ENCODE peak calls at places on chromosomes 2 and 18, in four cellular contexts. L is mammary epithelial cell, R is fibroblast of lung, E is PC-3. D is an unnamed sample.

GRCh38 chr18:80185545-80185944 is 61.8 kb downstream of the PARD6G start:
- DNase-seq in L (no peak), R (no peak), E (no peak), D (no peak)

GRCh38 chr2:112010751-112011150 is 44.3 kb upstream of the TMEM87B start:
- DNase-seq in L (no peak), R (no peak), E (peak), D (no peak)

GRCh38 chr18:41517142-41517541 is 437.9 kb upstream of the PIK3C3 start:
- DNase-seq in L (no peak), R (no peak), E (no peak), D (no peak)

GRCh38 chr18:76827205-76827885 is 5.0 kb downstream of the ZNF236 start:
- DNase-seq in L (no peak), R (peak), E (no peak), D (no peak)

GRCh38 chr2:171957061-171957460 is 34.8 kb downstream of the HAT1 start:
- DNase-seq in L (peak), R (no peak), E (peak), D (no peak)

GRCh38 chr2:129771606-129772598 is 207.6 kb upstream of the RAB6C start:
- DNase-seq in L (no peak), R (no peak), E (no peak), D (no peak)

GRCh38 chr2:27724905-27725693 is 46.4 kb upstream of the MRPL33 start:
- DNase-seq in L (no peak), R (peak), E (no peak), D (peak)

GRCh38 chr2:43227830-43228280 is 1.4 kb upstream of the ZFP36L2 start:
- DNase-seq in L (no peak), R (no peak), E (peak), D (no peak)

GRCh38 chr2:150204449-150204848 is 283.0 kb downstream of the RND3 start:
- DNase-seq in L (peak), R (peak), E (peak), D (peak)

GRCh38 chr2:47265751-47266231 is 110.7 kb upstream of the STPG4 start:
- DNase-seq in L (no peak), R (peak), E (peak), D (peak)

GRCh38 chr2:232697807-232698110 is 628 bp downstream of the GIGYF2 start:
- DNase-seq in L (no peak), R (no peak), E (no peak), D (no peak)

GRCh38 chr2:29196792-29197788 is 81.9 kb downstream of the CLIP4 start:
- DNase-seq in L (peak), R (peak), E (peak), D (peak)

GRCh38 chr2:241226723-241227634 is 38.5 kb downstream of the ANO7 start:
- DNase-seq in L (no peak), R (no peak), E (no peak), D (no peak)

GRCh38 chr18:62377408-62377807 is 52.3 kb downstream of the TNFRSF11A start:
- DNase-seq in L (no peak), R (no peak), E (no peak), D (no peak)

GRCh38 chr2:104872034-104872865 is 18.3 kb downstream of the POU3F3 start:
- DNase-seq in L (no peak), R (peak), E (no peak), D (peak)

GRCh38 chr2:104872866-104873688 is 19.2 kb downstream of the POU3F3 start:
- DNase-seq in L (peak), R (peak), E (peak), D (peak)

GRCh38 chr2:104871566-104872033 is 17.7 kb downstream of the POU3F3 start:
- DNase-seq in L (no peak), R (no peak), E (no peak), D (no peak)

GRCh38 chr2:104874230-104874629 is 20.3 kb downstream of the POU3F3 start:
- DNase-seq in L (no peak), R (no peak), E (no peak), D (no peak)

GRCh38 chr2:104873689-104874054 is 19.8 kb downstream of the POU3F3 start:
- DNase-seq in L (no peak), R (no peak), E (no peak), D (no peak)
- H3K4me3 ChIP-seq in L (no peak), R (no peak), E (no peak), D (peak)

GRCh38 chr2:157324331-157324843 is 1.2 kb downstream of the ERMN start:
- DNase-seq in L (no peak), R (peak), E (no peak), D (no peak)
- TF ChIP-seq EZH2 in L (no peak), R (no peak), E (no peak), D (no peak)

GRCh38 chr2:64943387-64944150 is 45.6 kb upstream of the SLC1A4 start:
- DNase-seq in L (peak), R (peak), E (peak), D (peak)

GRCh38 chr2:64945973-64946736 is 43.0 kb upstream of the SLC1A4 start:
- DNase-seq in L (no peak), R (no peak), E (no peak), D (no peak)

GRCh38 chr2:64946737-64947090 is 42.5 kb upstream of the SLC1A4 start:
- DNase-seq in L (no peak), R (no peak), E (no peak), D (no peak)

GRCh38 chr2:64942693-64943092 is 46.5 kb upstream of the SLC1A4 start:
- DNase-seq in L (no peak), R (no peak), E (no peak), D (no peak)

GRCh38 chr2:64944484-64944883 is 44.7 kb upstream of the SLC1A4 start:
- DNase-seq in L (no peak), R (no peak), E (no peak), D (no peak)
- H3K9ac ChIP-seq in L (no peak), R (no peak), E (no peak), D (no peak)

DNA sequence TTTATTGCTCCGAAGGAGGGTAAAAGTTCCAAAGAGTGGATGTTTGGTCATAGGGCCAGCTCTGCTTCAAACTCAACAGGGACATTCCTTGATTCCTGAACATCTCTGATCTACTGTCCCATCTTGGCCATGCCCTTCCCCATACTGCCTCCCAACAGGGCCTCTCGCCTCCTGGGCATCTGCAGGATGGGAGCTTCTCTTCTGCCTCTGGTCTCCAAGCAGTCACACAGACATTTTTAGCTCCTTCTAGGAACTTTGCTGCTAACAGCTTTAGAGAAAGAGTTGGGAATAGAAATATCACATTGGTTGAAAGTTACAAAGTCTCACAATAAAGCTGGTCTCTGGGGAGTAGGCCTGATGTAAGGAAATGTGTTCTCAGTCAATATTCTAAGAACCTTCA is 9.4 kb upstream of the DGUOK start:
- DNase-seq in L (no peak), R (no peak), E (no peak), D (no peak)
- H3K4me3 ChIP-seq in L (no peak), R (no peak), E (no peak), D (no peak)

DNA sequence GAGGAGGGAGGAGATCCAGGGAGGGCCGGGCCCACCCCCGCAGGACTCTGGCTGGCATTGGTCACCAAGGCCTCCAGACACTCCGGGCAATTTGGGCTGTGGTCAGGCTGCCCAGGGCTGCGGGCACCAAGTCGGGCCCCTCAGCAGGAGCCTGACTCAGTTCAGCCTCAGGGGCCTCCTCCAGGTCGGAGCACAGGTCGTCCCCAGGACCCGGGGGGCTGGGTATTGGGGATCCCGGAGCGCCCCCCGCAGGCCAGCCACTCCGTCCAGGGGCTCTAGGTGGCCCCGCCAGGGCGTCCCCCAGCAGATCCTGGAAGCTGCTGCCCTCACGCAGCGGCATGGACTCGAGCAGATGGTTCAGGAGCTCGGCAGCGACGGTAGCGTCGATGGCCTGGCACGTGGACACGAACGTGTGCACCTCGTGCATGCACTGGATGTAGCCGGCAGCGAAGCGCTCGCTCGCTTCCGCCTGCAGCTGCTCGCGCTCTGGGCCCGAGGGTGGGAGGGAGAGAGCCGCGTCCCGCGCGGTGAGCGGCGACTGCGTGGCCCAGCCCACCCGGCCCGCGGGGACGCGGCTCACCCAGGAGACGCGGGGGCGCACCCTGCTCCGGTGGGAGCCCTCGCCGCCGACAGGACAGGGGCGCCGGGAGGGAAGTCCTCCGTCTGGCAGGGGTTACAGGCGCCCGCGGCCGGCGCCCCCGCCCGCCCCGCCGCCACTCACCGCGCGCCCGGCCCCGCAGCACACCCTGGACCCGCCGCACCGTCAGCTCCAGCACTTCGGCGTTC is 879 bp downstream of the HES6 start:
- DNase-seq in L (no peak), R (peak), E (no peak), D (no peak)
- TF ChIP-seq EZH2 in L (no peak), R (peak), E (no peak), D (peak)

GRCh38 chr18:3528251-3528650 is 78.3 kb downstream of the TGIF1 start:
- DNase-seq in L (no peak), R (no peak), E (no peak), D (no peak)
- H3K9ac ChIP-seq in L (no peak), R (no peak), E (no peak), D (no peak)